ENCODE peak calls at places on chromosomes 4 and X, in six cellular contexts. One of them, this sample, is unnamed.

GRCh38 chrX:151713859-151714258 is 2.0 kb upstream of the FATE1 start:
- DNase-seq in OCI-LY7: peak; percentile 11
- DNase-seq in lung: no peak
- DNase-seq in sigmoid colon: no peak
- DNase-seq in IMR-90: no peak
- DNase-seq in AG09309: no peak
- DNase-seq in this sample: no peak

GRCh38 chrX:38400401-38400910 is 48.1 kb downstream of the OTC start:
- DNase-seq in sigmoid colon: no peak
- DNase-seq in AG09309: no peak
- DNase-seq in lung: no peak
- DNase-seq in OCI-LY7: no peak
- DNase-seq in IMR-90: no peak
- DNase-seq in this sample: no peak

GRCh38 chr4:72984351-72984750 is 85.2 kb downstream of the COX18 start:
- DNase-seq in lung: no peak
- DNase-seq in OCI-LY7: no peak
- DNase-seq in IMR-90: no peak
- DNase-seq in sigmoid colon: no peak
- DNase-seq in AG09309: no peak
- DNase-seq in this sample: no peak

GRCh38 chrX:68684291-68684918 is 36.9 kb downstream of the STARD8 start:
- DNase-seq in lung: no peak
- DNase-seq in OCI-LY7: no peak
- DNase-seq in AG09309: no peak
- DNase-seq in sigmoid colon: peak; percentile 77
- DNase-seq in IMR-90: no peak
- DNase-seq in this sample: no peak

GRCh38 chr4:43296946-43297528 is 404.5 kb downstream of the GRXCR1 start:
- DNase-seq in lung: no peak
- DNase-seq in AG09309: no peak
- DNase-seq in OCI-LY7: no peak
- DNase-seq in IMR-90: peak; percentile 1
- DNase-seq in sigmoid colon: no peak
- DNase-seq in this sample: no peak

GRCh38 chr4:64617813-64618212 is 208.6 kb upstream of the TECRL start:
- DNase-seq in AG09309: no peak
- DNase-seq in sigmoid colon: no peak
- DNase-seq in IMR-90: no peak
- DNase-seq in OCI-LY7: no peak
- DNase-seq in lung: no peak
- DNase-seq in this sample: no peak

GRCh38 chr4:36111180-36111579 is 133.1 kb downstream of the ARAP2 start:
- DNase-seq in sigmoid colon: no peak
- DNase-seq in IMR-90: peak; percentile 23
- DNase-seq in OCI-LY7: no peak
- DNase-seq in lung: no peak
- DNase-seq in AG09309: no peak
- DNase-seq in this sample: no peak

GRCh38 chrX:14015294-14015693 is 14.4 kb downstream of the GEMIN8 start:
- DNase-seq in sigmoid colon: no peak
- DNase-seq in OCI-LY7: no peak
- DNase-seq in AG09309: no peak
- DNase-seq in IMR-90: no peak
- DNase-seq in lung: no peak
- DNase-seq in this sample: no peak

GRCh38 chr4:140069068-140069467 is 84.9 kb downstream of the MAML3 start:
- DNase-seq in lung: peak; percentile 46
- DNase-seq in IMR-90: peak; percentile 73
- DNase-seq in OCI-LY7: no peak
- DNase-seq in sigmoid colon: no peak
- DNase-seq in AG09309: no peak
- DNase-seq in this sample: no peak

GRCh38 chrX:15985937-15986336 is 131.3 kb upstream of the AP1S2 start:
- DNase-seq in AG09309: no peak
- DNase-seq in lung: no peak
- DNase-seq in IMR-90: no peak
- DNase-seq in sigmoid colon: no peak
- DNase-seq in OCI-LY7: no peak
- DNase-seq in this sample: no peak

GRCh38 chrX:38163193-38163592 is 57.5 kb downstream of the SRPX start:
- DNase-seq in AG09309: no peak
- DNase-seq in IMR-90: no peak
- DNase-seq in sigmoid colon: no peak
- DNase-seq in lung: no peak
- DNase-seq in OCI-LY7: no peak
- DNase-seq in this sample: no peak

GRCh38 chr4:10097906-10098769 is 18.5 kb downstream of the WDR1 start:
- DNase-seq in AG09309: no peak
- DNase-seq in sigmoid colon: no peak
- DNase-seq in OCI-LY7: no peak
- DNase-seq in lung: no peak
- DNase-seq in IMR-90: no peak
- DNase-seq in this sample: no peak

GRCh38 chrX:65406532-65406931 is 128.1 kb downstream of the LAS1L start:
- DNase-seq in AG09309: no peak
- DNase-seq in lung: no peak
- DNase-seq in IMR-90: no peak
- DNase-seq in OCI-LY7: no peak
- DNase-seq in sigmoid colon: no peak
- DNase-seq in this sample: no peak

GRCh38 chr4:126851391-126851790 is 781.4 kb upstream of the INTU start:
- DNase-seq in lung: no peak
- DNase-seq in sigmoid colon: no peak
- DNase-seq in AG09309: peak; percentile 27
- DNase-seq in IMR-90: peak; percentile 17
- DNase-seq in OCI-LY7: no peak
- DNase-seq in this sample: no peak

GRCh38 chr4:177246636-177247584 is 62.8 kb upstream of the NEIL3 start:
- DNase-seq in AG09309: peak; percentile 10
- DNase-seq in sigmoid colon: no peak
- DNase-seq in lung: no peak
- DNase-seq in OCI-LY7: no peak
- DNase-seq in IMR-90: peak; percentile 80
- DNase-seq in this sample: no peak

GRCh38 chr4:136713140-136713539 is 819.2 kb downstream of the PCDH18 start:
- DNase-seq in lung: no peak
- DNase-seq in AG09309: no peak
- DNase-seq in sigmoid colon: no peak
- DNase-seq in IMR-90: peak; percentile 66
- DNase-seq in OCI-LY7: no peak
- DNase-seq in this sample: no peak

GRCh38 chr4:174855043-174855442 is 26.0 kb upstream of the GLRA3 start:
- DNase-seq in AG09309: no peak
- DNase-seq in lung: no peak
- DNase-seq in OCI-LY7: no peak
- DNase-seq in IMR-90: no peak
- DNase-seq in sigmoid colon: no peak
- DNase-seq in this sample: no peak
- TF ChIP-seq CTCF in AG09309: no peak
- TF ChIP-seq CTCF in lung: no peak
- TF ChIP-seq CTCF in OCI-LY7: no peak
- TF ChIP-seq CTCF in IMR-90: no peak
- TF ChIP-seq CTCF in sigmoid colon: no peak
- TF ChIP-seq CTCF in this sample: no peak

GRCh38 chrX:24515447-24515846 is 50.4 kb downstream of the PDK3 start:
- DNase-seq in lung: no peak
- DNase-seq in AG09309: no peak
- DNase-seq in sigmoid colon: no peak
- DNase-seq in OCI-LY7: no peak
- DNase-seq in IMR-90: peak; percentile 4
- DNase-seq in this sample: no peak
- TF ChIP-seq CTCF in lung: peak; percentile 22
- TF ChIP-seq CTCF in AG09309: no peak
- TF ChIP-seq CTCF in sigmoid colon: no peak
- TF ChIP-seq CTCF in OCI-LY7: peak; percentile 15
- TF ChIP-seq CTCF in IMR-90: no peak
- TF ChIP-seq CTCF in this sample: peak; percentile 63

DNA sequence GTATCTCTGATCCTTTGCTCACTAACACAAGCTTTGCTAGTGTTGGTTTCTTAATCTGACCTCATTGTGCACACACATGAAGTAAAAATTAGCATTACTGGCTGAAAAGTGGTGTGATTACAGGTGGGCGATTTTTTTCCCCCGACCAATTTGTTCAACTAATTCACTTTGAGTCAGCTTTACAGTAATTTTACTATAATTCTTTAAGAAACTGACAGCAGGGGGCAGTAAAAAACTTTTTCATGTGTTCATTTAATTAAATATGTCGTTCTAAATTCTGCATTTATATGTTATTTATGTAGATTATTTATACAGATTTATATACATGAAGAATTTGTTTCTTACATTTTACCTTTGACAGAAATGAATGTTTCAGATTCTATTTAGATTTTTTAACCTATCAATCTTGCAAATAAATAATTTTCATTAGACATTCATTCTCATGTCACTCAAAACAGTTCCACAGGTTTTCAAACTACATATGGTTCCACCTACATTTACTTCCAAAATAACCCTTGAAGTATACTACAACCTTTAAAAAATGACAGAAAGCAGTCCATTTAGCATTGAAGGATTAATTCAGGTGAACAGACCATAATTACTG is 17.5 kb downstream of the PALLD start:
- DNase-seq in AG09309: no peak
- DNase-seq in IMR-90: peak; percentile 50
- DNase-seq in sigmoid colon: no peak
- DNase-seq in OCI-LY7: peak; percentile 38
- DNase-seq in lung: no peak
- DNase-seq in this sample: no peak
- TF ChIP-seq CTCF in AG09309: no peak
- TF ChIP-seq CTCF in IMR-90: peak; percentile 54
- TF ChIP-seq CTCF in sigmoid colon: no peak
- TF ChIP-seq CTCF in OCI-LY7: peak; percentile 77
- TF ChIP-seq CTCF in lung: no peak
- TF ChIP-seq CTCF in this sample: peak; percentile 41

DNA sequence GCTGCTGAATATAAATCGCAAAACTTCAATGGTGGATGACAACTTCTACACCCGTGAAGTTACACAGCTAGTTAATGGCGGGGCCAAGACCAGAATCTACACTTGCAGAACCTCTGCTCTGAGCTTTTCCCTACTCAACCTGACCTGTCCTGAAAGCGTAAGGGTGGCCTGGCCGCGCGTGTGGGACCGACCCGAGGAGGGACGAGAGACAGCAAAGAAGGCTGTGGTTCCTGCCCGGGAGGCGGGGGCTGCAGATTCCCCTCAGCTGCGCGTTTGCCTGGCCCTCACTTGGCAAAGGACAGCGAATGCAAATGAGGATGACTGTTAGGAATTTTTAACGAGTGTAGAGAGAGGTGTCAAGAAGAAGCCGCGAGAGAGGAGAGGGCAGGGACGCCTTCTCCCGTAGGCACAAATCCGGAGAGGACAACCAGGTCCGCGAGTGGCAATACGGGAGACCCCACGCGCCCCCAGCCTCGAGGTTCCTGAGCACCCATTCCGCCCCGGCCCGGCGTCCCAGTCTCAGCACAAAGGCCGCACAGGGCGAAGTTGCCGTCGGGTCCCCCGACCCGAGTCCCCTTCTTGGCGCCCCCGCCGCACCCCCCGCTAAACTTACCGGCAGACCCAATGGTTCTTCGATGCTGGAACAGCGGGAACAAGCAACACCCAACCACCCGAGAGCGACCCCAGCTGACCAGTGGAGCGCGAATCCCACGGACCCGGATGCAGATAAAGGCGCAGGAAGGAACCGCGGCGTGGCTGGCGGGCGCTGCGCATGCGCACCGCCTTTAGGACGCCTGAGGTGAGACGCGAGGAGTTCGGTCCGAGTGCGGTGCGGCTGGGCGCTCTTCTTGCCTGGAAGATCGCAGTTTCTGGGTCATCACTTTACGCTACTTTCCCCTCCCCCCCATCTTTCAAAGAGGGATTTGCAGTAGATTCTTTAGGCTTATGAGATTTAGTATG is at the start of gene GNPDA2:
- DNase-seq in IMR-90: peak; percentile 89
- DNase-seq in sigmoid colon: peak; percentile 95
- DNase-seq in lung: peak; percentile 90
- DNase-seq in AG09309: peak; percentile 52
- DNase-seq in OCI-LY7: peak; percentile 91
- DNase-seq in this sample: peak; percentile 55
- TF ChIP-seq CTCF in IMR-90: peak; percentile 27
- TF ChIP-seq CTCF in sigmoid colon: no peak
- TF ChIP-seq CTCF in lung: no peak
- TF ChIP-seq CTCF in AG09309: peak; percentile 24
- TF ChIP-seq CTCF in OCI-LY7: peak; percentile 39
- TF ChIP-seq CTCF in this sample: peak; percentile 36

This sample was measured in D721Med.